ENCODE peak calls at places on chromosomes 12 and 14, in four cellular contexts. K is sigmoid colon, Q is HCT116, W is ovary. V is an unnamed sample.
A peak's percentile ranks its signal among the peaks of the same experiment; 100 is the strongest.

GRCh38 chr14:90556050-90556477 is 159.2 kb downstream of the CALM1 start:
- DNase-seq in Q (no peak), W (no peak), K (peak; percentile 82), V (no peak)

GRCh38 chr12:54249489-54249888 is 30.4 kb downstream of the CBX5 start:
- DNase-seq in K (no peak), W (no peak), Q (no peak), V (no peak)

GRCh38 chr12:124294686-124295315 is at the start of gene RFLNA:
- DNase-seq in K (no peak), W (peak; percentile 31), Q (no peak), V (no peak)

GRCh38 chr14:99731536-99732435 is 47.7 kb downstream of the CYP46A1 start:
- DNase-seq in Q (no peak), W (peak; percentile 66), K (peak; percentile 74), V (no peak)

GRCh38 chr14:95739356-95739755 is 25.4 kb upstream of the TCL1A start:
- DNase-seq in Q (no peak), K (no peak), W (no peak), V (no peak)

GRCh38 chr12:104596128-104596799 is 139.5 kb downstream of the CHST11 start:
- DNase-seq in K (peak; percentile 85), Q (no peak), W (no peak), V (no peak)

GRCh38 chr14:90695997-90696681 is 120.1 kb downstream of the TTC7B start:
- DNase-seq in Q (no peak), K (no peak), W (no peak), V (no peak)

GRCh38 chr12:50618864-50619609 is 114.3 kb downstream of the DIP2B start:
- DNase-seq in W (no peak), Q (peak; percentile 66), K (no peak), V (peak; percentile 71)

GRCh38 chr12:22409071-22409951 is 74.8 kb upstream of the ST8SIA1 start:
- DNase-seq in W (no peak), Q (no peak), K (no peak), V (no peak)

GRCh38 chr14:34329281-34329680 is 132.8 kb downstream of the SPTSSA start:
- DNase-seq in W (no peak), K (no peak), Q (no peak), V (no peak)

GRCh38 chr14:31106768-31107167 is 80.6 kb upstream of the STRN3 start:
- DNase-seq in Q (no peak), K (no peak), W (no peak), V (no peak)

GRCh38 chr14:76977793-76978730 is 50.4 kb downstream of the IRF2BPL start:
- DNase-seq in Q (no peak), K (peak; percentile 82), W (peak; percentile 61), V (no peak)

GRCh38 chr14:76294876-76295275 is 81.1 kb upstream of the ESRRB start:
- DNase-seq in Q (no peak), K (no peak), W (no peak), V (no peak)

GRCh38 chr14:75133597-75133996 is 6.7 kb upstream of the NEK9 start:
- DNase-seq in Q (no peak), K (no peak), W (no peak), V (no peak)

GRCh38 chr12:107655281-107656065 is 30.1 kb upstream of the PWP1 start:
- DNase-seq in K (no peak), W (no peak), Q (no peak), V (no peak)

GRCh38 chr12:11658796-11659195 is 9.3 kb downstream of the ETV6 start:
- DNase-seq in Q (no peak), K (no peak), W (no peak), V (no peak)

GRCh38 chr14:69501362-69501964 is 16.9 kb downstream of the PLEKHD1 start:
- DNase-seq in K (no peak), Q (no peak), W (no peak), V (no peak)

GRCh38 chr12:88325076-88325827 is 183.1 kb downstream of the TMTC3 start:
- DNase-seq in K (no peak), Q (no peak), W (peak; percentile 12), V (peak; percentile 71)
- TF ChIP-seq CTCF in K (no peak), Q (no peak), W (no peak), V (no peak)

GRCh38 chr12:110543252-110543959 is 39.7 kb downstream of the PPTC7 start:
- DNase-seq in K (peak; percentile 98), W (peak; percentile 95), Q (no peak), V (peak; percentile 72)
- H3K27ac ChIP-seq in K (peak overlapping the region; percentile 82), W (peak overlapping the region; percentile 74), Q (no peak overlapping the region), V (peak overlapping the region; percentile 100)

DNA sequence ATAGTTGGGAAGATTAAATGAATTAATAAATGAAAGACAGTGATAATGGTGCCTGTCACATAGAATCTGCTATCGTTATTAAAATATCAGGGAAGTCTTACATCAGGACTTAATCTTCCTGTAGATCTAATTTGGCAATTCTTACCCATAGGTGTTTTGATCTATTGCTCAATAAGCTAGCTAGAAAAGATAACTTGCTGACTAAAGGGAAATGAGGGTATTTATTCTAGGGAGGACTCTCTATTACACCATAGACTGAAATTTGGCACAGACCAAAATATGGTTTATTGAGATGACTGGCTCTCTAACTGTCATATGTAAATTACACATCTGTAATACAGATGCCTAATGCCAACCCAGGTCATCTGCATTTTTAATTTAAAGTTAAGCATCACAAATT is 11.5 kb downstream of the HAL start:
- DNase-seq in W (no peak), K (no peak), Q (no peak), V (no peak)
- TF ChIP-seq CTCF in W (no peak), K (no peak), Q (no peak), V (no peak)

GRCh38 chr12:65306229-65306602 is 27.7 kb downstream of the MSRB3 start:
- DNase-seq in Q (no peak), K (no peak), W (no peak), V (no peak)
- H3K27ac ChIP-seq in Q (peak overlapping the region; percentile 95), K (peak overlapping the region; percentile 70), W (no peak overlapping the region), V (no peak overlapping the region)

GRCh38 chr14:21921453-21921852 is 247.8 kb upstream of the OR4E1 start:
- DNase-seq in K (no peak), W (no peak), Q (no peak), V (no peak)

GRCh38 chr14:21923820-21924219 is 250.2 kb upstream of the OR4E1 start:
- DNase-seq in Q (no peak), K (no peak), W (no peak), V (no peak)

GRCh38 chr14:21924479-21924878 is 250.9 kb upstream of the OR4E1 start:
- DNase-seq in K (no peak), Q (no peak), W (no peak), V (no peak)
- TF ChIP-seq CTCF in K (no peak), Q (no peak), W (no peak), V (no peak)

V was measured in RWPE1.